ENCODE peak calls at places on chromosomes 1 and 21, in seven cellular contexts. R, X, W, H, T, V and M are unnamed samples.

GRCh38 chr1:192831706-192832355 is 23.0 kb downstream of the RGS2 start:
- DNase-seq in R (no peak), V (no peak), T (peak), W (no peak), H (no peak), X (no peak), M (no peak)

GRCh38 chr21:46097826-46098286 is at the start of gene COL6A2:
- DNase-seq in R (peak), X (peak), W (peak), V (peak), H (no peak), T (peak), M (peak)

GRCh38 chr1:201021333-201022177 is 2.0 kb downstream of the KIF21B start:
- DNase-seq in T (no peak), W (peak), X (no peak), V (no peak), H (peak), R (no peak), M (no peak)

GRCh38 chr1:24914226-24915069 is 15.6 kb downstream of the RUNX3 start:
- DNase-seq in T (peak), H (no peak), V (no peak), R (no peak), W (no peak), X (no peak), M (no peak)

GRCh38 chr21:45381036-45381787 is 23.8 kb upstream of the COL18A1 start:
- DNase-seq in H (no peak), X (peak), T (no peak), V (no peak), W (peak), R (peak), M (peak)

GRCh38 chr1:17904290-17904689 is 149.2 kb downstream of the ACTL8 start:
- DNase-seq in X (no peak), V (no peak), R (no peak), T (no peak), W (peak), H (no peak), M (no peak)

GRCh38 chr1:201531551-201532425 is 7.1 kb upstream of the NAV1 start:
- DNase-seq in W (no peak), V (no peak), H (no peak), T (peak), R (no peak), X (no peak), M (no peak)

GRCh38 chr21:44914176-44914874 is 6.4 kb downstream of the ITGB2 start:
- DNase-seq in R (no peak), W (peak), T (no peak), X (no peak), V (no peak), H (peak), M (no peak)

GRCh38 chr1:19442150-19443096 is 42.9 kb downstream of the CAPZB start:
- DNase-seq in W (no peak), X (peak), H (no peak), V (no peak), T (no peak), R (no peak), M (no peak)

GRCh38 chr1:151908228-151908691 is 1.1 kb downstream of the THEM4 start:
- DNase-seq in H (no peak), W (no peak), R (no peak), V (no peak), X (no peak), T (peak), M (no peak)

GRCh38 chr21:42556960-42557359 is 43.3 kb downstream of the SLC37A1 start:
- DNase-seq in T (no peak), R (peak), H (no peak), V (peak), W (peak), X (peak), M (peak)

GRCh38 chr1:34870395-34870794 is 10.8 kb upstream of the SMIM12 start:
- DNase-seq in T (no peak), W (no peak), X (no peak), H (no peak), V (no peak), R (no peak), M (no peak)

GRCh38 chr1:89719502-89720306 is 86.8 kb downstream of the LRRC8C start:
- DNase-seq in H (no peak), R (no peak), T (peak), V (no peak), W (no peak), X (no peak), M (no peak)

GRCh38 chr1:242129103-242129502 is 130.2 kb upstream of the MAP1LC3C start:
- DNase-seq in V (no peak), X (no peak), T (peak), R (no peak), H (no peak), W (no peak), M (no peak)

GRCh38 chr1:14590781-14591180 is 7.7 kb upstream of the KAZN start:
- DNase-seq in X (no peak), W (no peak), R (no peak), H (peak), V (no peak), T (no peak), M (no peak)

GRCh38 chr21:41375875-41376274 is 14.0 kb downstream of the MX2 start:
- DNase-seq in X (no peak), T (no peak), W (no peak), H (no peak), R (no peak), V (no peak), M (no peak)

GRCh38 chr1:14740016-14740415 is 141.5 kb downstream of the KAZN start:
- DNase-seq in V (no peak), T (no peak), H (no peak), X (no peak), W (no peak), R (no peak), M (no peak)

GRCh38 chr1:115326419-115326818 is 11.6 kb downstream of the NGF start:
- DNase-seq in T (no peak), H (no peak), W (no peak), R (no peak), X (no peak), V (no peak), M (no peak)

GRCh38 chr1:155913969-155914757 is 3.0 kb upstream of the RIT1 start:
- DNase-seq in V (no peak), R (no peak), W (no peak), T (peak), H (no peak), X (no peak), M (no peak)

GRCh38 chr1:155909894-155910293 is 1.3 kb downstream of the RIT1 start:
- DNase-seq in X (no peak), R (no peak), H (no peak), T (peak), W (no peak), V (no peak), M (no peak)

GRCh38 chr1:155910621-155911121 is 478 bp downstream of the RIT1 start:
- DNase-seq in W (no peak), T (peak), R (peak), X (peak), H (peak), V (peak), M (peak)

GRCh38 chr1:155912056-155912536 is 947 bp upstream of the RIT1 start:
- DNase-seq in H (no peak), T (no peak), X (no peak), W (no peak), R (no peak), V (no peak), M (peak)

GRCh38 chr1:155911156-155912055 is at the start of gene RIT1:
- DNase-seq in R (peak), H (peak), W (peak), V (peak), T (peak), X (peak), M (peak)
- TF ChIP-seq CTCF in R (peak), H (no peak), W (no peak), V (peak), T (no peak), X (peak), M (peak)

GRCh38 chr1:220991959-220992704 is 112.9 kb downstream of the HLX start:
- DNase-seq in T (peak), R (peak), H (no peak), V (no peak), W (no peak), X (no peak), M (no peak)
- H3K4me3 ChIP-seq in T (peak), R (no peak), H (no peak), V (no peak), W (no peak), X (peak), M (no peak)

GRCh38 chr1:38102576-38102975 is 56.0 kb upstream of the POU3F1 start:
- DNase-seq in R (no peak), H (no peak), T (no peak), X (no peak), V (no peak), W (peak), M (no peak)
- TF ChIP-seq CTCF in R (no peak), H (no peak), T (no peak), X (no peak), V (no peak), W (no peak), M (no peak)

DNA sequence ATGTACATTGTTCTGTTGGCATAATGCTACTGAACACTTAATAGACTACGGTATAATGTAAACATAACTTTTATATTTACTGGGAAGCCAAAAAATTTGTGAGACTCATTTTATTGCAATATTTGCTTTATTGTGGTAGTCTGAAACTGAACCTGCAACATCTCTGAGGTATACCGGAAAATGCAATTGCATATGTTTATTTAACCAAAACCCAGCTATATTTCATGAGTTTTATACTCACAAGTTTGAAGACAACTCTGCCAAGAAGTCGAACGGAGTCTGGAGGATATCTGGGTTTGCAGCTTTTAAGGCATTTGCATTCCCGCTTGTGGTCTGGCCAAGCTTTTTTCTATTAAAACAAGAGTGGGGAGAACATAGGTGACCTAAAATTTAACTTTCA is 172.0 kb downstream of the SMYD3 start:
- DNase-seq in X (no peak), W (no peak), V (no peak), R (no peak), T (no peak), H (no peak), M (no peak)
- H3K4me3 ChIP-seq in X (no peak), W (no peak), V (no peak), R (no peak), T (no peak), H (no peak), M (no peak)

DNA sequence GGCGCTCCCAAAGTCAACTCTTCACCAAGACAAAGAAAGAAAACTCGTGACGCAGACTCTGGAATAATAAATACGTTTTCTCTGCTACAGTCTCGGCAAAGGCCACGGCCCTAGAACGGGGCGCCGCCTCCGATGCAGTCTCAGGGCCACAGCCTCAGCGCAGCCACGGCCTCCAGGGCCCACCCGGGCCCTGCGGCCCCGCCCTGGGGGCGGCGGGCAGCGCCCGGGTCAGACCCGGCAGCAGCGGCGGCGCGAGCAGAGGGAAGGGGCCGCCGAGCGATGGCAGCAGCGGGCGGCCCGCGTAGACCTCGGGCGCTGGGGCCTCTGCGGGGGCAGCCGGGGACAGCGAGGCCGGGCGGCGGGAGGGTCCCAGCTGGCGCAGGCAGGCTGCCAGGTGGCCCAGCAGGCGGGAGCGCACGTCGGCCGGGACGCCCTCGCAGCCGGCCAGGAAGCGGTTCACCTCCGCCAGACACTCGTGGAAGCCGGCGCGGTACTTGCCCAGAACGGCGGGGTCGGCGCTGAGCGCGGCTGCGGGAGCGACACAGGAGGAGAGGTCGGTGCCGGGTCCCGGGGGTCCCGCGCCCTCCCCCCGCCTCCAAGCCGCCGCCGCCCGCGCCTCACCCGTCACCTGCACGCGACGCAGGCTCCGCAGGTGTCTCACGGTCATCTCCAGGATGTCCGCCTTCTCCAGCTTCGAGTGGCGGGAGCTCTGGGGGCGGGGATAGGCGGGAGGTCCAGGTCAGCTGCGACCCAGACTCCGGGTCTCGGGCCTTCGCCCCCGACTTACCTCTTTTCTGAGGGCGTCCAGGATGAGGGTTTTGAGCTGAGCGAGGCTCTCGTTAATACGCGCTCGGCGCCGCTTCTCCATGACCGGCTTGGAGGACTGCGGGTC is 746 bp downstream of the HES4 start:
- DNase-seq in W (peak), T (peak), H (no peak), R (peak), V (no peak), X (peak), M (peak)
- TF ChIP-seq CTCF in W (no peak), T (no peak), H (no peak), R (no peak), V (no peak), X (no peak), M (no peak)

GRCh38 chr1:83692524-83693336 is 306.2 kb downstream of the TTLL7 start:
- DNase-seq in W (peak), V (peak), H (peak), T (peak), R (no peak), X (no peak), M (no peak)
- H3K4me3 ChIP-seq in W (peak), V (no peak), H (peak), T (peak), R (no peak), X (peak), M (no peak)

GRCh38 chr1:6104631-6105030 is 58.9 kb downstream of the KCNAB2 start:
- DNase-seq in H (no peak), R (no peak), X (peak), T (no peak), V (no peak), W (peak), M (no peak)

GRCh38 chr1:6103854-6104530 is 58.3 kb downstream of the KCNAB2 start:
- DNase-seq in X (peak), H (no peak), W (peak), R (no peak), V (no peak), T (no peak), M (no peak)

GRCh38 chr1:6105763-6106162 is 60.1 kb downstream of the KCNAB2 start:
- DNase-seq in V (no peak), W (peak), X (no peak), H (no peak), T (no peak), R (no peak), M (no peak)

GRCh38 chr1:6106321-6106731 is 60.6 kb downstream of the KCNAB2 start:
- DNase-seq in H (no peak), T (no peak), V (no peak), X (no peak), W (peak), R (no peak), M (no peak)

GRCh38 chr1:6105218-6105679 is 59.6 kb downstream of the KCNAB2 start:
- DNase-seq in H (no peak), R (no peak), W (peak), V (no peak), X (peak), T (no peak), M (no peak)
- TF ChIP-seq CTCF in H (no peak), R (no peak), W (no peak), V (no peak), X (no peak), T (no peak), M (peak)

DNA sequence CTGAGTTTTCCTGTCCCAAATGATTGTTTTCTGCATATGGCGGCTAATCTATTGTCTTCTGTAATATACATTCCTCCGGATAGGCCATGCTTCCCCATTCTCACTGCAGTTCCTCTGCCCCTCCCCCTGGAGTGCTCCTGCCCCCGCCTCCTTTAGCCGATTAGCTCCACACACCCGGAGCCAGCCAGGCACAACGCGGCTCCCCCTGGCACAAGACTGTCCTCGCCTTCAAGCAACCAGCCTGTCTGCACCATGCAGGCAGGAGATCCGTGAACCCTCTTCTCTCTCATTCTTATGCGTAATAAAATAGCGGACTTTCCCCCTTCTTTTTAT is 18.0 kb downstream of the SERTAD4 start:
- DNase-seq in T (peak), W (no peak), R (no peak), V (peak), X (peak), H (no peak), M (peak)
- H3K4me3 ChIP-seq in T (peak), W (peak), R (peak), V (no peak), X (peak), H (no peak), M (peak)

DNA sequence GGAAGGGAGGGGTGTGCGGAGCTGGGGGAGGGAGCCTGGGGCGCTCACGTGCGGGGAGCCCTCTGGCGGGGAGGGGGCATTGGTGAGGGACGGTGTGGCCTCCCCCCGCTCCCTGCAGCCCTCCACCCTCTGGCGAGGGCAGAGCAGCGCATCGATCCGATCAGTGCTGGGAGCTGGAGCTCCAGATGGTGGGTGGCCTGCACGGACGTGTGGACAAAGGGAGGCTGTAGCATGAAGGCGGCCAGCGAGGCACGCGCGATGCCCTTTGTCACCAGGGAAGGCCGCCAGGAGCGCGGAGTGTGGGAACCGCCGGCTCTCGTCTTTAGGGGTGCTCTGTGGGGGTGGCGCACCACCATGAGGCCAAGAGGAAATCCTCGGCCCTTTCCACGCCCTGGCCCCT is 5.4 kb upstream of the HES5 start:
- DNase-seq in V (no peak), W (no peak), X (no peak), H (no peak), T (no peak), R (no peak), M (no peak)
- TF ChIP-seq CTCF in V (no peak), W (no peak), X (no peak), H (no peak), T (no peak), R (no peak), M (no peak)

GRCh38 chr1:41363632-41364320 is 2.5 kb downstream of the FOXO6 start:
- DNase-seq in H (no peak), X (no peak), V (no peak), W (peak), R (no peak), T (no peak), M (no peak)

GRCh38 chr1:41365320-41365633 is 4.0 kb downstream of the FOXO6 start:
- DNase-seq in T (no peak), W (no peak), H (no peak), X (no peak), V (no peak), R (no peak), M (no peak)

GRCh38 chr1:41365772-41366427 is 4.7 kb downstream of the FOXO6 start:
- DNase-seq in R (no peak), X (no peak), V (peak), T (no peak), W (no peak), H (peak), M (no peak)

GRCh38 chr1:41362749-41363631 is 1.8 kb downstream of the FOXO6 start:
- DNase-seq in V (no peak), T (no peak), H (no peak), W (peak), X (peak), R (no peak), M (no peak)

GRCh38 chr1:41364444-41365319 is 3.4 kb downstream of the FOXO6 start:
- DNase-seq in V (no peak), W (peak), X (no peak), R (no peak), H (no peak), T (no peak), M (no peak)
- H3K4me3 ChIP-seq in V (no peak), W (no peak), X (no peak), R (no peak), H (no peak), T (no peak), M (no peak)